ENCODE peak calls at places on chromosomes 7 and 10, in ten cellular contexts. H is stomach; M is foreskin fibroblast; F is upper lobe of left lung; P is GM13977; D is CD8-positive, alpha-beta T cell; C is brain microvascular endothelial cell; E is tibial nerve; S is AG09319; G is hepatocyte. L is an unnamed sample.
A peak's percentile ranks its signal among the peaks of the same experiment; 100 is the strongest.

GRCh38 chr10:71713135-71714040 is 6.2 kb downstream of the C10orf105 start:
- DNase-seq in S (peak; percentile 83), C (peak; percentile 34), F (peak; percentile 70), G (peak; percentile 43), P (no peak), D (no peak), E (peak; percentile 86), H (peak; percentile 65), M (peak; percentile 97), L (no peak)

GRCh38 chr10:95988702-95989101 is 54.7 kb upstream of the CCNJ start:
- DNase-seq in C (no peak), E (no peak), S (no peak), M (no peak), P (no peak), H (no peak), F (no peak), G (no peak), D (no peak), L (no peak)

GRCh38 chr7:51620690-51621089 is 304.1 kb upstream of the COBL start:
- DNase-seq in H (no peak), G (no peak), C (no peak), M (no peak), D (no peak), F (no peak), P (no peak), E (no peak), S (no peak), L (no peak)

GRCh38 chr7:148905093-148905666 is 21.1 kb upstream of the EZH2 start:
- DNase-seq in S (no peak), G (no peak), P (no peak), E (no peak), H (no peak), D (no peak), F (no peak), C (no peak), M (no peak), L (no peak)

GRCh38 chr10:49151025-49151445 is 17.2 kb upstream of the FAM170B start:
- DNase-seq in E (no peak), D (no peak), C (no peak), G (no peak), H (no peak), M (no peak), F (no peak), P (no peak), S (no peak), L (no peak)

GRCh38 chr10:6228010-6228511 is 25.3 kb downstream of the PFKFB3 start:
- DNase-seq in D (no peak), E (no peak), M (peak; percentile 42), H (no peak), C (peak; percentile 74), P (no peak), F (no peak), G (no peak), S (no peak), L (no peak)

GRCh38 chr10:13483951-13484350 is 44.9 kb downstream of the BEND7 start:
- DNase-seq in P (no peak), C (no peak), D (no peak), M (no peak), F (no peak), G (no peak), H (peak; percentile 74), S (no peak), E (no peak), L (peak; percentile 24)

GRCh38 chr7:97215556-97215955 is 98.1 kb downstream of the SDHAF3 start:
- DNase-seq in G (peak; percentile 15), S (no peak), P (no peak), D (no peak), F (no peak), C (no peak), E (no peak), M (no peak), H (no peak), L (no peak)

GRCh38 chr7:36084485-36085091 is 68.5 kb upstream of the EEPD1 start:
- DNase-seq in F (peak; percentile 27), E (no peak), D (no peak), G (peak; percentile 70), M (peak; percentile 25), H (peak; percentile 84), S (peak; percentile 2), P (no peak), C (peak; percentile 44), L (no peak)

GRCh38 chr10:26969145-26969926 is 108.6 kb upstream of the ABI1 start:
- DNase-seq in M (no peak), C (no peak), E (no peak), P (peak; percentile 51), D (no peak), S (peak; percentile 19), F (no peak), H (no peak), G (no peak), L (no peak)

GRCh38 chr7:23615331-23615730 is 18.1 kb downstream of the CCDC126 start:
- DNase-seq in G (no peak), D (no peak), P (no peak), F (no peak), H (no peak), M (peak; percentile 8), C (no peak), S (no peak), E (no peak), L (no peak)

GRCh38 chr7:101109368-101109767 is 17.5 kb upstream of the SERPINE1 start:
- DNase-seq in S (no peak), C (no peak), H (no peak), E (no peak), D (no peak), P (no peak), M (no peak), G (no peak), F (no peak), L (no peak)

GRCh38 chr10:60901561-60902235 is 42.3 kb downstream of the RHOBTB1 start:
- DNase-seq in E (no peak), S (no peak), M (no peak), P (no peak), C (no peak), G (no peak), H (peak; percentile 49), F (peak; percentile 26), D (no peak), L (no peak)

GRCh38 chr10:3480281-3480999 is 304.6 kb downstream of the KLF6 start:
- DNase-seq in H (no peak), D (no peak), S (no peak), E (no peak), P (no peak), F (no peak), G (no peak), M (no peak), C (no peak), L (no peak)

GRCh38 chr7:128841961-128842673 is 11.9 kb downstream of the FLNC start:
- DNase-seq in G (no peak), S (no peak), P (peak; percentile 89), F (peak; percentile 48), C (peak; percentile 36), D (peak; percentile 40), M (peak; percentile 77), E (no peak), H (peak; percentile 53), L (peak; percentile 49)

DNA sequence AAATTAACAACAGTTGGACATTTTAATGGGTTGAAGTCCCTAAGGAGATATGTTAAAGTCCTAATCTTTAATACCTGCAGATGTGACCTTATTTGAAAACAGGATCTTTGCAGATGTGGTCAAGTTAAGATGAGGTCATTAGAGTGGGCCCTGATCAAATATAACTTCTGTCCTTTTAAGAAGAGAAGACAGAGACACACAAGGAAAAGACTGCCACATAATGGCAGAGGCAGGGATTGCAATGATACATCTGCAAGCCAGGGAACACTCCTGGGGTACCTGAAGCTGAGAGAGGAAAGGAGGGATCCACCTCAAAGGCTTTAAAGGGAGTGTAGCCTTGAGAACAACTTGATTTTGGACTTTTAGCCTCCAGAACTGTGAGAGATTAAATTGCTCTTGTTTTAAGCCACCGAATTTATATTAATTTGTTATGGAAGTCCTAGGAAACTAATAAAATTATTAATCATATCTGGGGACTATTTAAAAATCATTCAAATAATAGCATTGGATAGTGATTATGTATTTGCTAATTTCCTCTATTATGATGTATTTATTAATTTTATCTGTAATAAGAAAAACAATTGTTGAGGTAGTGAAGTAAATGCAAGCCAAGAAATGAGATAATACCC is 700.0 kb upstream of the PCDH15 start:
- DNase-seq in G (peak; percentile 49), E (no peak), F (no peak), H (no peak), C (peak; percentile 26), D (no peak), P (peak; percentile 2), M (peak; percentile 0), S (no peak), L (no peak)
- TF ChIP-seq CTCF in G (peak; percentile 58), E (peak; percentile 41), F (peak; percentile 23), H (no peak), C (peak; percentile 72), D (no peak), P (peak; percentile 77), M (peak; percentile 51), S (no peak), L (no peak)

GRCh38 chr7:38330861-38331709 is 57.6 kb upstream of the TARP start:
- DNase-seq in G (no peak), F (no peak), H (no peak), E (no peak), M (no peak), D (no peak), C (no peak), S (no peak), P (no peak), L (no peak)
- TF ChIP-seq CTCF in G (no peak), F (no peak), H (no peak), E (no peak), M (no peak), D (peak; percentile 37), C (peak; percentile 40), S (no peak), P (peak; percentile 43), L (no peak)

DNA sequence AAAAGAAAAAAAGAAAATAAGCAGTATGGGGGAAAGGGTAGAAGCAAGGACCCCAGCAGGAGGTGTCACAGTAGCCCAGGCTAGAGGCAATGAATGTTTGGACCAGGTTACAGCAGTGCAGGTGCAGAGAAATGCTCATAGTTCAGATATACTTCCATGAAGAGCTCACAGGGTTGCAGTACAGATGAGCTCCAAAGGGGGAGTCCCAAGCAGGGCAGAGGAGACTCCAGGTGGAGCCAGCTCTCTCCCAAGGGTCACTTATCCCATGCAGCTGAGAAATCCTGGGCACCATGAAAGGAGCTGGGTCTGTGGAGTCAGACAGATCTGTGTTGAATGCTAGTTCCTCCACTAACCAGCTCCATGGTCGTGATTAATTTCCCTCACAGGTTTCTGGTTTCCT is 174.9 kb downstream of the C7orf25 start:
- DNase-seq in E (no peak), C (no peak), H (no peak), S (no peak), M (no peak), F (no peak), D (no peak), P (no peak), G (no peak), L (no peak)
- TF ChIP-seq CTCF in E (no peak), C (peak; percentile 53), H (no peak), S (no peak), M (no peak), F (no peak), D (no peak), P (no peak), G (no peak), L (no peak)

DNA sequence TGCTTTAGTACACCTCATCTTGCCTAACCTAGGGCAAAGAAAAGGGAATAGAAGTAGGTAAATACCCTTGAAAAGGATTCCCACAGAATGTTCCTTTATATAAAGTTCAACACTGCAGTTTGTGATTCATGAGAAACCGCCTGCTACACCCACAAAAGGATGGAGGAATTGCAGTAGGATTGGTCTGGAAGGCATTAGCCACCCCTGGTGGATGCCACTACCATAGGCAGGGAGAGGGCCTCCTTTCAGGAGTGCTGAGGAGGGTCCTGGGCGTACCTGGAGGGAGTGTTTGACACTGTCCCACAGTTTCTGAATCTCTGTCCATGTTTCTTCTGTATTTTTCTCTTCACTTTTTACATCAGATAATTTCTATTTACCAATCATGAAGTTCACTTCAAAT is 221.8 kb upstream of the TMEM72 start:
- DNase-seq in C (no peak), D (no peak), E (no peak), F (no peak), H (no peak), M (peak; percentile 31), G (no peak), P (no peak), S (no peak), L (no peak)
- TF ChIP-seq CTCF in C (peak; percentile 61), D (no peak), E (no peak), F (no peak), H (no peak), M (peak; percentile 53), G (peak; percentile 8), P (no peak), S (peak; percentile 64), L (no peak)

L was measured in activated B cell treated with CpG ODN at 0.5 μM for 24 hours.